ENCODE peak calls at places on chromosome 6, in six cellular contexts. H is K562, O is GM12892, T is GM12878, C is HepG2, J is GM12891. E is an unnamed sample.

GRCh38 chr6:156822747-156823206 is 45.6 kb downstream of the ARID1B start:
- DNase-seq in C (no peak), H (no peak), T (no peak), J (no peak), O (no peak), E (peak)

GRCh38 chr6:85464722-85465150 is 14.9 kb downstream of the NT5E start:
- DNase-seq in H (no peak), T (no peak), C (no peak), J (no peak), O (no peak), E (no peak)

GRCh38 chr6:123925360-123925759 is 121.7 kb downstream of the NKAIN2 start:
- DNase-seq in O (no peak), J (no peak), T (peak), H (no peak), C (no peak), E (no peak)

GRCh38 chr6:112833546-112834215 is 486.6 kb downstream of the RFPL4B start:
- DNase-seq in O (no peak), H (no peak), T (no peak), C (no peak), J (no peak), E (no peak)

GRCh38 chr6:143196525-143197225 is 136.0 kb downstream of the AIG1 start:
- DNase-seq in T (no peak), C (no peak), J (no peak), H (no peak), O (no peak), E (no peak)

GRCh38 chr6:109182590-109182989 is 87.3 kb downstream of the CEP57L1 start:
- DNase-seq in O (no peak), T (no peak), H (no peak), C (peak), J (no peak), E (no peak)

GRCh38 chr6:100093405-100093804 is 99.4 kb upstream of the MCHR2 start:
- DNase-seq in T (no peak), O (no peak), J (no peak), C (no peak), H (no peak), E (no peak)

GRCh38 chr6:131208787-131209186 is 73.5 kb downstream of the AKAP7 start:
- DNase-seq in H (no peak), O (no peak), C (no peak), T (no peak), J (no peak), E (no peak)

GRCh38 chr6:128696651-128697391 is 176.4 kb upstream of the PTPRK start:
- DNase-seq in H (no peak), T (no peak), C (no peak), O (no peak), J (no peak), E (peak)

GRCh38 chr6:72826744-72827438 is 205.0 kb downstream of the KCNQ5 start:
- DNase-seq in T (no peak), C (no peak), J (no peak), O (no peak), H (no peak), E (no peak)

GRCh38 chr6:109087661-109088264 is 6.9 kb downstream of the SESN1 start:
- DNase-seq in T (no peak), O (no peak), C (no peak), J (no peak), H (no peak), E (peak)

GRCh38 chr6:148523051-148523450 is 180.4 kb downstream of the SASH1 start:
- DNase-seq in O (no peak), T (no peak), J (no peak), H (no peak), C (no peak), E (no peak)

GRCh38 chr6:31952140-31952805 is 6.4 kb downstream of the CFB start:
- DNase-seq in T (no peak), H (peak), J (no peak), C (peak), O (no peak), E (peak)

GRCh38 chr6:113495521-113495920 is 361.6 kb upstream of the MARCKS start:
- DNase-seq in J (no peak), C (no peak), T (no peak), O (no peak), H (no peak), E (no peak)

DNA sequence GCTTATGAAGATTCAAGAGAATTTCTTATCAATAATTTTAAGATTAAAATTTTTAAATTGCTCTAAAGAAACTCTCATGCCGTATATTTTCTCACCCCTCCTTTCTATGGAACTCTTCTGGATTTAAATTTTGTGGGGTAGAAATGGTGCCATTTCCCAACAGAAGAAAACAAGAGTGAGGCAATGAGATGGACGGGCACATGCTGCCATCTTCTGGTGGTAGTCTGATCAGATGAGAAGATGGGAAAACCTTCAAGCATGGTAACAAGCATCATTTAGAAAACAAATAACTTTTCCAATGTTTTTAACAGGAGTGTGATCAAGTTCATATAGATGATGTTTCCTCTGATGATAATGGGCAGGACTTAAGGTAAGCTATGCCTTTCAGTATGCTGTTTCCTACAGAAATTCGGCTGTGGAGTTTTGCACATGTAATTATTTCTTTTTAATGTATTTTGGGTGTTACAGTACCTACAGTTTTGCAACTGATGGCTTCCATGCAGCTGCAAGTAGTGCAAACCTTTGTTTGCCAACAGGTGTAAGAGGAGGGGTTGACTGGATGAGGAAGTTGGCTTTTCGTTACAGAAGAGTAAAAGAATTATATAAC is 271.4 kb downstream of the EYA4 start:
- DNase-seq in O (no peak), J (no peak), T (no peak), C (peak), H (peak), E (peak)
- TF ChIP-seq TAF1 in O (no peak), J (no peak), T (no peak), C (no peak), H (no peak), E (no peak)

GRCh38 chr6:25010917-25011625 is 75.3 kb upstream of the RIPOR2 start:
- DNase-seq in T (no peak), C (no peak), O (no peak), H (no peak), J (no peak), E (no peak)
- TF ChIP-seq TAF1 in T (no peak), C (no peak), O (no peak), H (no peak), J (no peak), E (no peak)

DNA sequence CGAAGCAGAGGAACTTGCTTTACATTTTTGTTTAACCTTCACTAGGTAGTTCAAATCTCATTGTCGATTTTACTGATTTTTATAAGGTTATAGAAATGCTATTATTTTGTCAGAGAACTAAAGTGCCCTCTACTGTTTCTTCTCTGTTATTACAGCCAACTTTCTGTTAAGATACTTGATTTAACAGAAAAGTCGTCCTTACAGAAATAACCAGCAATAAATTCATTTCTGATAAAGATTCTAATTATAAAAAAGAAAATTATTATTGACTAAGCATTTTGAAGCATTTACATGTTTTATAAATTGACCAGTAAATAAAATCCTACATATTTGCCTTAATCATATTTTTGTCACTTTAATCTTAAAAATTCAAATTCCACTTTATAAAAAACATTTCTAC is 60.8 kb downstream of the OGFRL1 start:
- DNase-seq in H (no peak), O (no peak), T (no peak), J (no peak), C (peak), E (peak)
- TF ChIP-seq TAF1 in H (no peak), O (no peak), T (no peak), J (no peak), C (no peak), E (no peak)

GRCh38 chr6:169324086-169324485 is 70.4 kb upstream of the THBS2 start:
- DNase-seq in T (no peak), C (no peak), J (no peak), O (no peak), H (no peak), E (no peak)

GRCh38 chr6:169324661-169325459 is 71.2 kb upstream of the THBS2 start:
- DNase-seq in T (no peak), O (no peak), H (no peak), C (no peak), J (no peak), E (no peak)

GRCh38 chr6:169326067-169326799 is 72.6 kb upstream of the THBS2 start:
- DNase-seq in O (no peak), J (no peak), T (no peak), C (peak), H (no peak), E (peak)

GRCh38 chr6:169332250-169332649 is 78.6 kb upstream of the THBS2 start:
- DNase-seq in C (no peak), T (no peak), H (no peak), J (no peak), O (no peak), E (no peak)

GRCh38 chr6:169328112-169328801 is 74.6 kb upstream of the THBS2 start:
- DNase-seq in C (no peak), T (no peak), O (no peak), H (no peak), J (no peak), E (no peak)
- TF ChIP-seq TAF1 in C (no peak), T (no peak), O (no peak), H (no peak), J (no peak), E (no peak)